ENCODE peak calls at places on chromosomes 6 and 20, in five cellular contexts. One of them, this sample, is unnamed.

GRCh38 chr20:6533828-6534388 is 233.6 kb upstream of the BMP2 start:
- DNase-seq in PC-3: peak; percentile 35
- DNase-seq in A673: peak; percentile 0
- DNase-seq in neural progenitor cell: peak; percentile 54
- DNase-seq in aorta: no peak
- DNase-seq in this sample: no peak

GRCh38 chr6:54244430-54244829 is 63.8 kb upstream of the TINAG start:
- DNase-seq in PC-3: peak; percentile 71
- DNase-seq in aorta: no peak
- DNase-seq in A673: peak; percentile 49
- DNase-seq in neural progenitor cell: peak; percentile 6
- DNase-seq in this sample: no peak

GRCh38 chr6:139855741-139856206 is 481.3 kb upstream of the CITED2 start:
- DNase-seq in neural progenitor cell: peak; percentile 4
- DNase-seq in aorta: no peak
- DNase-seq in A673: no peak
- DNase-seq in PC-3: no peak
- DNase-seq in this sample: no peak

GRCh38 chr6:1595271-1596087 is 14.2 kb upstream of the FOXC1 start:
- DNase-seq in neural progenitor cell: no peak
- DNase-seq in A673: no peak
- DNase-seq in aorta: no peak
- DNase-seq in PC-3: no peak
- DNase-seq in this sample: peak; percentile 61

GRCh38 chr6:111793711-111794111 is 79.5 kb downstream of the FYN start:
- DNase-seq in neural progenitor cell: no peak
- DNase-seq in PC-3: no peak
- DNase-seq in A673: no peak
- DNase-seq in aorta: no peak
- DNase-seq in this sample: no peak

GRCh38 chr20:45121388-45121787 is 2.9 kb downstream of the WFDC12 start:
- DNase-seq in A673: no peak
- DNase-seq in neural progenitor cell: no peak
- DNase-seq in PC-3: no peak
- DNase-seq in aorta: no peak
- DNase-seq in this sample: no peak

GRCh38 chr6:111817451-111818146 is 55.7 kb downstream of the FYN start:
- DNase-seq in PC-3: no peak
- DNase-seq in neural progenitor cell: no peak
- DNase-seq in A673: no peak
- DNase-seq in aorta: no peak
- DNase-seq in this sample: no peak

GRCh38 chr6:24537771-24538385 is 43.1 kb downstream of the ALDH5A1 start:
- DNase-seq in PC-3: peak; percentile 70
- DNase-seq in neural progenitor cell: no peak
- DNase-seq in A673: no peak
- DNase-seq in aorta: no peak
- DNase-seq in this sample: no peak

GRCh38 chr6:42073287-42073686 is 23.0 kb downstream of the TAF8 start:
- DNase-seq in aorta: peak; percentile 0
- DNase-seq in PC-3: no peak
- DNase-seq in A673: no peak
- DNase-seq in neural progenitor cell: no peak
- DNase-seq in this sample: no peak

GRCh38 chr6:111361648-111362047 is 121.4 kb downstream of the REV3L start:
- DNase-seq in A673: peak; percentile 67
- DNase-seq in aorta: no peak
- DNase-seq in neural progenitor cell: peak; percentile 70
- DNase-seq in PC-3: peak; percentile 48
- DNase-seq in this sample: peak; percentile 81

GRCh38 chr20:358891-359555 is 12.1 kb downstream of the NRSN2 start:
- DNase-seq in A673: no peak
- DNase-seq in PC-3: no peak
- DNase-seq in neural progenitor cell: no peak
- DNase-seq in aorta: no peak
- DNase-seq in this sample: no peak

GRCh38 chr20:59817846-59818245 is 115.6 kb downstream of the SYCP2 start:
- DNase-seq in PC-3: no peak
- DNase-seq in A673: no peak
- DNase-seq in aorta: no peak
- DNase-seq in neural progenitor cell: no peak
- DNase-seq in this sample: peak; percentile 19

GRCh38 chr20:62962221-62962879 is 9.8 kb downstream of the SLC17A9 start:
- DNase-seq in neural progenitor cell: no peak
- DNase-seq in PC-3: no peak
- DNase-seq in aorta: no peak
- DNase-seq in A673: no peak
- DNase-seq in this sample: no peak

GRCh38 chr6:100946711-100947110 is 65.6 kb upstream of the ASCC3 start:
- DNase-seq in neural progenitor cell: no peak
- DNase-seq in PC-3: no peak
- DNase-seq in aorta: no peak
- DNase-seq in A673: no peak
- DNase-seq in this sample: no peak

GRCh38 chr6:24996145-24996836 is 60.5 kb upstream of the RIPOR2 start:
- DNase-seq in aorta: no peak
- DNase-seq in A673: no peak
- DNase-seq in PC-3: no peak
- DNase-seq in neural progenitor cell: no peak
- DNase-seq in this sample: no peak

GRCh38 chr6:148779142-148779562 is 32.3 kb downstream of the UST start:
- DNase-seq in A673: no peak
- DNase-seq in PC-3: no peak
- DNase-seq in aorta: no peak
- DNase-seq in neural progenitor cell: no peak
- DNase-seq in this sample: no peak

GRCh38 chr6:33164176-33164575 is 28.1 kb downstream of the COL11A2 start:
- DNase-seq in PC-3: no peak
- DNase-seq in aorta: no peak
- DNase-seq in A673: no peak
- DNase-seq in neural progenitor cell: no peak
- DNase-seq in this sample: peak; percentile 39

GRCh38 chr6:6556738-6557503 is 31.6 kb upstream of the LY86 start:
- DNase-seq in PC-3: peak; percentile 63
- DNase-seq in aorta: no peak
- DNase-seq in neural progenitor cell: peak; percentile 72
- DNase-seq in A673: peak; percentile 74
- DNase-seq in this sample: peak; percentile 90

GRCh38 chr6:79215233-79215824 is 19.2 kb downstream of the HMGN3 start:
- DNase-seq in PC-3: no peak
- DNase-seq in neural progenitor cell: peak; percentile 75
- DNase-seq in A673: no peak
- DNase-seq in aorta: no peak
- DNase-seq in this sample: no peak

GRCh38 chr6:134422426-134423231 is 104.7 kb upstream of the SGK1 start:
- DNase-seq in A673: no peak
- DNase-seq in neural progenitor cell: no peak
- DNase-seq in PC-3: peak; percentile 87
- DNase-seq in aorta: no peak
- DNase-seq in this sample: no peak

GRCh38 chr20:57594092-57594911 is 25.9 kb downstream of the ZBP1 start:
- DNase-seq in aorta: peak; percentile 88
- DNase-seq in PC-3: peak; percentile 65
- DNase-seq in A673: peak; percentile 37
- DNase-seq in neural progenitor cell: peak; percentile 76
- DNase-seq in this sample: peak; percentile 90

GRCh38 chr20:23666189-23666588 is 22.6 kb downstream of the CST4 start:
- DNase-seq in A673: peak; percentile 12
- DNase-seq in neural progenitor cell: no peak
- DNase-seq in aorta: no peak
- DNase-seq in PC-3: peak; percentile 25
- DNase-seq in this sample: peak; percentile 64

GRCh38 chr6:128482642-128483041 is 37.8 kb downstream of the PTPRK start:
- DNase-seq in neural progenitor cell: peak; percentile 51
- DNase-seq in A673: no peak
- DNase-seq in PC-3: no peak
- DNase-seq in aorta: no peak
- DNase-seq in this sample: no peak

GRCh38 chr20:58150772-58151171 is 77.7 kb downstream of the ANKRD60 start:
- DNase-seq in neural progenitor cell: peak; percentile 88
- DNase-seq in A673: no peak
- DNase-seq in aorta: peak; percentile 65
- DNase-seq in PC-3: no peak
- DNase-seq in this sample: peak; percentile 87

GRCh38 chr6:156780117-156780641 is 3.0 kb downstream of the ARID1B start:
- DNase-seq in aorta: no peak
- DNase-seq in PC-3: peak; percentile 84
- DNase-seq in A673: peak; percentile 83
- DNase-seq in neural progenitor cell: peak; percentile 80
- DNase-seq in this sample: peak; percentile 74

GRCh38 chr6:145880361-145880760 is 65.8 kb upstream of the FBXO30 start:
- DNase-seq in aorta: no peak
- DNase-seq in neural progenitor cell: no peak
- DNase-seq in PC-3: no peak
- DNase-seq in A673: no peak
- DNase-seq in this sample: no peak

GRCh38 chr6:15642276-15642675 is 20.6 kb downstream of the DTNBP1 start:
- DNase-seq in neural progenitor cell: no peak
- DNase-seq in A673: no peak
- DNase-seq in aorta: no peak
- DNase-seq in PC-3: peak; percentile 44
- DNase-seq in this sample: peak; percentile 66

GRCh38 chr20:47498606-47499005 is 3.1 kb upstream of the NCOA3 start:
- DNase-seq in aorta: peak; percentile 20
- DNase-seq in PC-3: no peak
- DNase-seq in A673: no peak
- DNase-seq in neural progenitor cell: no peak
- DNase-seq in this sample: no peak

GRCh38 chr20:47501483-47502270 is at the start of gene NCOA3:
- DNase-seq in neural progenitor cell: peak; percentile 100
- DNase-seq in A673: peak; percentile 98
- DNase-seq in aorta: peak; percentile 98
- DNase-seq in PC-3: peak; percentile 97
- DNase-seq in this sample: peak; percentile 99

GRCh38 chr20:47500554-47500953 is 1.1 kb upstream of the NCOA3 start:
- DNase-seq in neural progenitor cell: no peak
- DNase-seq in aorta: no peak
- DNase-seq in A673: no peak
- DNase-seq in PC-3: no peak
- DNase-seq in this sample: no peak

GRCh38 chr20:47501117-47501482 is 587 bp upstream of the NCOA3 start:
- DNase-seq in neural progenitor cell: no peak
- DNase-seq in A673: no peak
- DNase-seq in aorta: no peak
- DNase-seq in PC-3: peak; percentile 9
- DNase-seq in this sample: no peak

DNA sequence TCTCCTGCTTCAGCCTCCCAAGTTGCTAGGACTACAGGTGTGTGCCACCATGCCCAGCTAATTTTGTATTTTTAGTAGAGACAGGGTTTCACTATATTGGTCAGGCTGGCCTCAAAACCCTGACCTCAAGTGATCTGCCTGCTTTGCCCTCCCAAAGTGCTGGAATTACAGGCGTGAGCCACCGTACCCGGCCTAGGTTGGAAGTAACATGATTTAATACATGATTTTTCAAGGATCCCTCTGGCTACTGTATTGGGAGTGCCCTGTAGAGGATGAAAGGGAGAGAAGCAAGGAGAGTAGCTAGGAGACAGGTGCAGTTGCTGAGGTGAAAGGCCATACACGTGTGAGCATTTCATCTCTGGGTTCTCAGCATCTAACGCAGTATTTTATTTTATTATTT is 2.6 kb upstream of the NCOA3 start:
- DNase-seq in PC-3: no peak
- DNase-seq in aorta: peak; percentile 10
- DNase-seq in A673: no peak
- DNase-seq in neural progenitor cell: no peak
- DNase-seq in this sample: no peak
- H3K4me3 ChIP-seq in PC-3: no peak overlapping the region
- H3K4me3 ChIP-seq in aorta: no peak overlapping the region
- H3K4me3 ChIP-seq in A673: no peak overlapping the region
- H3K4me3 ChIP-seq in neural progenitor cell: no peak overlapping the region
- H3K4me3 ChIP-seq in this sample: no peak overlapping the region

DNA sequence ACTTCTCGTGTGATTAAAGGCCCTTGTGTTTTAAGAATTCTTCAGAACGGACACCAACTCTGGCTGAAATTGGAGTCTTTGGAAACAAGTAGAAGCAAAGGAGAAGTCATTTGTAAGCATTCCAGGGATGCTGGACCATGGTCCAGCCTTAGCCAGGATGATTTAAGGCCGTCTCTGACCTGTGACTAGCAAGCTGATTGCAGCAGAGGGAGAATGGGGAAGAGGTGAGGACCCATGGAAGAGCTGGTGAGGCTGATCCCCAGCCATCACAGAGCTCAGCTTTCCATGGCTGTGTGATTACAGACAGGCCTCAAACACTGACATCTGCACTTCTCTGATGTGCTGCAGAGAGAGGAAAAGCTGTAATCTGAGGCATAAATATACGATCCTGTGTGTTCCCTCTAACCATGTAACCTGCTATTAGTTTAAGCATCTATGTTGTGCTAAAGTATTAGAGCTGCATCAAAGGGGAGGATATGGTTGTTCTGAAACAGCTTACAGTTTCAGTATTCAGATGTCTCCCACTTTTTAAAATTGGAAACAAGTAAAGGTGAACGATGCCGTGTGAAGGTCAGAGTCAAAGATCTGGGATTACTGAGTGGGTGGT is 7.5 kb downstream of the PLEKHG1 start:
- DNase-seq in PC-3: no peak
- DNase-seq in neural progenitor cell: no peak
- DNase-seq in aorta: no peak
- DNase-seq in A673: no peak
- DNase-seq in this sample: no peak
- H3K36me3 ChIP-seq in PC-3: no peaks in the 10 kb centered on the region
- H3K36me3 ChIP-seq in neural progenitor cell: no peaks in the 10 kb centered on the region
- H3K36me3 ChIP-seq in aorta: no peaks in the 10 kb centered on the region
- H3K36me3 ChIP-seq in A673: no peaks in the 10 kb centered on the region
- H3K36me3 ChIP-seq in this sample: no peaks in the 10 kb centered on the region

GRCh38 chr6:164163239-164163638 is 748.7 kb downstream of the QKI start:
- DNase-seq in PC-3: no peak
- DNase-seq in A673: no peak
- DNase-seq in aorta: no peak
- DNase-seq in neural progenitor cell: no peak
- DNase-seq in this sample: no peak
- H3K4me1 ChIP-seq in PC-3: no peaks in the 10 kb centered on the region
- H3K4me1 ChIP-seq in A673: no peaks in the 10 kb centered on the region
- H3K4me1 ChIP-seq in aorta: no peaks in the 10 kb centered on the region
- H3K4me1 ChIP-seq in neural progenitor cell: peaks cover 7% of the 10 kb centered on the region
- H3K4me1 ChIP-seq in this sample: no peaks in the 10 kb centered on the region

DNA sequence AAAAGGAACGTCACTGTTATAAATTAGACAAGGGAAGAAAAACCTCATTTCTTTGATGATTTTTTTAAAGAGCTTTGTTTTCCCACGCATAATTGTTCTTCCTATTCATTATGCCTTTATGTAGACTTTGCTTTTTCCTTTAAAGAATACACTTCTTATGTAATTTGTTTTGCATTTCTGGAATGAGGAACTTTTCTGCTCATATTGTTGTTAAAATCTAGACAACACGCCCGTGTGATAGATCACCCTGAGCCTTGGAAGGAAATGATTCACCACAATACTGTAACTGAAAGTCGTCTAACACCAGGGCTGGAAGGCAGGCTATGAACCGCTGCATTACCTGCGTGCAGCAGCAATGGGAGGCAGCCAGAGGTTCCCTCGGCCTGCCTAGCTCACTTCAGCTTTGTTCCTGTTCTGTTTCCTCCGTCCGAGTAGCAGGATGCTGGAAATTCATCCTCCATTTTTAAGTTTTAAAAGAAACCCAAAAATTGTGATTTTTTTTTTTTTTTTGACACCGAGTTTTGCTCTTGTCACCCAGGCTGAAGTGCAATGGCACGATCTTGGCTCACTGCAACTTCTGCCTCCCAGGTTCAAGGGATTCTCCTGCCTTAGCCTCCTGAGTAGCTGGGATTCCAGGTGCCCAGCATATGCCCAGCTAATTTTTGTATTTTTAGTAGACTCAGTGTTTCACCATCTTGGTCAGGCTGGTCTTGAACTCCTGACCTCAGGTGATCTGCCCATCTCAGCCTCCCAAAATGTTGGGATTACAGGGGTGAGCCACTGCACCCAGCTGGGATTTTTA is 49.6 kb upstream of the ZNF217 start:
- DNase-seq in PC-3: peak; percentile 94
- DNase-seq in aorta: no peak
- DNase-seq in neural progenitor cell: no peak
- DNase-seq in A673: no peak
- DNase-seq in this sample: no peak
- H3K4me3 ChIP-seq in PC-3: peak overlapping the region; percentile 51
- H3K4me3 ChIP-seq in aorta: no peak overlapping the region
- H3K4me3 ChIP-seq in neural progenitor cell: no peak overlapping the region
- H3K4me3 ChIP-seq in A673: no peak overlapping the region
- H3K4me3 ChIP-seq in this sample: no peak overlapping the region

This sample was measured in endodermal cell.